ENCODE peak calls at places on chromosome 6, in nine cellular contexts. H is CD4-positive, alpha-beta T cell; N is lung; M is transverse colon; W is H9; A is IMR-90; T is A673; D is GM23248; C is cardiac muscle cell. G is an unnamed sample.

GRCh38 chr6:107731422-107732319 is 92.4 kb downstream of the SCML4 start:
- DNase-seq in H (peak), D (no peak), N (no peak), M (peak), W (no peak), A (no peak), T (no peak), C (no peak), G (no peak)

GRCh38 chr6:99276747-99277146 is 72.7 kb downstream of the FAXC start:
- DNase-seq in T (peak), D (peak), H (no peak), C (no peak), N (no peak), W (no peak), M (no peak), A (peak), G (no peak)

GRCh38 chr6:114172861-114173260 is 170.0 kb downstream of the HS3ST5 start:
- DNase-seq in M (no peak), D (no peak), T (no peak), C (no peak), A (no peak), N (no peak), H (no peak), W (no peak), G (no peak)

GRCh38 chr6:141874930-141875602 is 257.7 kb upstream of the GJE1 start:
- DNase-seq in A (peak), D (peak), W (no peak), M (no peak), N (no peak), H (no peak), C (peak), T (peak), G (no peak)

GRCh38 chr6:165684333-165684732 is 21.3 kb upstream of the PDE10A start:
- DNase-seq in N (no peak), M (no peak), D (no peak), C (no peak), H (no peak), A (no peak), T (no peak), W (no peak), G (no peak)

GRCh38 chr6:30349411-30350177 is 4.6 kb downstream of the RPP21 start:
- DNase-seq in A (no peak), N (no peak), M (no peak), T (no peak), C (no peak), H (no peak), D (no peak), W (no peak), G (no peak)

GRCh38 chr6:16041327-16041726 is 87.6 kb upstream of the MYLIP start:
- DNase-seq in C (no peak), T (no peak), A (no peak), W (no peak), N (no peak), D (no peak), H (no peak), M (no peak), G (no peak)

GRCh38 chr6:168061269-168062210 is 17.5 kb downstream of the FRMD1 start:
- DNase-seq in M (peak), T (no peak), N (no peak), W (no peak), A (no peak), C (no peak), D (no peak), H (no peak), G (no peak)

GRCh38 chr6:31575335-31575901 is at the start of gene TNF:
- DNase-seq in A (no peak), D (no peak), M (peak), H (peak), C (no peak), N (peak), T (peak), W (no peak), G (no peak)

GRCh38 chr6:108948252-108948651 is 100.0 kb downstream of the ARMC2 start:
- DNase-seq in D (peak), T (no peak), H (no peak), M (no peak), N (no peak), A (no peak), C (no peak), W (no peak), G (peak)

GRCh38 chr6:119627908-119628669 is 278.5 kb upstream of the MAN1A1 start:
- DNase-seq in T (no peak), N (no peak), D (peak), W (no peak), C (peak), M (no peak), A (peak), H (no peak), G (no peak)

GRCh38 chr6:2632368-2632767 is 118.4 kb downstream of the MYLK4 start:
- DNase-seq in H (no peak), M (no peak), A (peak), W (no peak), N (no peak), D (peak), C (no peak), T (no peak), G (no peak)
- H3K27ac ChIP-seq in H (no peak), M (no peak), A (no peak), W (no peak), N (no peak), D (no peak), C (no peak), T (no peak), G (no peak)

DNA sequence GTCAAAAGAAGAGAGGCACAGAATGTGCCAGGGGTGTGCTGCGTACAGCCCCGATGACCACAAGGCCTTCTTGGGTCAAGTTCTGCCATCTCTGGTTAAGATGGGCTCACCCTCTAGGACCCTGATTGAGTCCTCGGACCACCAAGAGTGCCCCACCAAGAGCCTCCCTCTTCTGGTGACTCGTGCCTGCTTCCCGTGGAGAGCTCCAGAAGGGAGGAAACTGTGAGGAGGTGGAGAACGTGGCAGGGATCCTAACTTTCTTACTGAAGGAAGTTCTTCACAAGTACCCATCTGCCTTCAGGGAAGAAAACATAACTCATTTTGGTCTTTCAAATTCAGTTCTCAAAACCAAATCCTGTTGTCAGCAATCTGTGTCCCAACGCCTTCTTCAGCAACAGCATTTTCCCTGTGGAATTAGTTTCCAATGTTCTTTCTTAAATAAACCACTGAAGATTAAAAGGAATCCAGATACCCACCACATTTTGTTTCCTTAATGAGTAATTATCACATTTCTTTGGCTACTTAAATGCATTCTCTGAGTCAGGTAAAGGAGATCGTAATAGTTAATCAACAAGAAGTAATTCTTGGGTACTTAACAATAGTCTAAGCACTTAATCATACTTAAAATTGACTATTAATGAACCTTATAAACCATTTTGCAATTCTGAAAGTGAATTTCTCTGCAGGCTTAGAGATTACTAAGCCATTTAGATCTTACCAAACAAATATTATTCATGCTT is 185.8 kb upstream of the SGK1 start:
- DNase-seq in C (peak), N (no peak), A (no peak), M (no peak), W (no peak), D (peak), H (no peak), T (peak), G (no peak)
- H3K27ac ChIP-seq in C (no peak), N (no peak), A (no peak), M (peak), W (no peak), D (peak), H (no peak), T (no peak), G (peak)

DNA sequence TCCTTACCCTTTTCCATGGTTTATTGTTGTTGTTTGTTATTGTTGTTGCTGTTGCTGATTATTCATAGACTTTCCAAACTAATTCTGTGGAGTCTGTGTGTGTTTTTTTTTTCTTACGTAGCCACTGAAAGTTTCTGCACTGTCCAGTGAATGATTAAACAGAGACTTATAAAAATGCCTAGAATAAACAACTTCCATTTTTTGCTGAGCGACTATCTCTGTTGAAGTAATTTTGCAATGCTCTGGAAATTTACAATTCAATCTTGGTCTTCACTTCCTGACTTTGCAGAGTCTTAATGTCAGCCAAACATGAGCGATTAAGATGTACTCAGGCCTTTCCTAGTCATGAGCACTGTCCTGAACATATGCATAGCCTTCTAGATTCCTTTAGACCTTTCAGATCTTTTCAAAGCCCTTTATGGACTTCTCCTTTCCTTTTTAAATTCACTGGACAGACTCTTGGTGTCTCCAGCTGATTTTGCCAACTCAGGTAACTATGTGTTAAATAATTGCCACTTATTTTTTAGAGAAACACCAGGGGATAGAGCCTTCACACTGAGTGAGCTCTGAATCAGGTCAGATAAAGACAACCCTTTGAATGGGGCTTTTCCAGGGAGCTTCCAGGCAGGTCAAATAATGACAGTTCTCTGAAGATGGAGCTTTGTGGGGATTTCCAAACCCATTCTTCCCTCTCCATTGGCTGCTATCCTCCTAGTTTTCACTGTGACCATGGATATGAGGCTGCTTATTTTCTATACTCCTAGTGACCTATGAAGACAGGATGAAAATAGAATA is 622.8 kb upstream of the EPHA7 start:
- DNase-seq in H (no peak), N (no peak), M (no peak), A (no peak), T (no peak), D (no peak), C (no peak), W (no peak), G (no peak)
- H3K27ac ChIP-seq in H (no peak), N (no peak), M (no peak), A (no peak), T (no peak), D (no peak), C (no peak), W (no peak), G (no peak)

DNA sequence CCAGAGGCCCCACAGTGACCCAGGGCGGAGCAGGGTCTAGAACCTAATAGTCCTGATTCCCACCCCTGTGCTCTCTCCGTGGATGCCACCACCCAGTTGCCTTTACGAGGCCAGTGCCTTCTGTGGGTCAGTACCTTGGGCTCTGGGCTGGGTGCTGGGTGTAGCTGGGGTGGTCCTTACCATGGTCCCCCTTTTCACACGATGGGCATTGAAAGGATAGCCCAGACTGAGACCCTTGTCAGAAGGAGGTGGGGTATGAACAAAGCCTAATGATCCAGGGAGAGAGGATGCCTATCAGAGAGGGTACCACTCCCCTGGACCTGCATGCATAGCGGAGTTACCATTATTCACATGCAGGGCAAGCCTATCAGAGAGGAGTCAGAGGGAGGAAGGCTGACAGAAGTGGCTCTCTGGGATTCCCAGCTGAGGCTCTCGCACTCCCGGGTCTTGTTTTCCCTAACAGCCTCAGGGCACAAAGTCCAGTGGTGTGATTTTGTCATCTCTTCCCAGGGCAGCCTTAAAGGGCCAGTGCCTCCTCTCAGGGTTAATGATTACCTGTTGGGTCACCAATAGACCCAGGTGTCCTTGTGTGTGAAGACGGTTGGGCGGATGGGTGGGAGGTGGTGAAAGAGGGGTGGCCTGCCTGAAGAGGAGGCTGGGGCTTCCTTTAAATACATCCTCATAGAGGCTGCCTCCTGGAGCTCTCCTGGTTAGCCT is 36.2 kb downstream of the VEGFA start:
- DNase-seq in C (no peak), A (no peak), T (no peak), D (peak), N (no peak), H (no peak), W (no peak), M (peak), G (no peak)
- H3K27ac ChIP-seq in C (no peak), A (no peak), T (no peak), D (no peak), N (no peak), H (no peak), W (no peak), M (peak), G (no peak)

DNA sequence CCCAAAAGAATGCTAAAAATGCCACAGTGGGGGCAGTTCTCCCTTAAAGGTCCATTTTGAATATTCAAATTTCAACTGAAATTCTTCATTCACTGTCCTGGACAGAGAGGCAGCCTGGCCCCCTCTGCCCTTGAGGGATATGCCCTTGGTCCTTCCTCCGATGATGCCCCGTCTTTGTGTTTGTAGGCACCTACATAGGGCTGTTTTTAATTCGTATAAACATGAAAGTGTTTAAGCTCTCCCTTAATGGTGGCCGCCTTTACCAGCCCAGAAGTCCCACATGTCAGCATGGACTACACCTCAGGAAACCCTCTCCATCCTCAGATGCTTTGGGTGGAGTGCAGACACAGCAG is 70.2 kb downstream of the SSR1 start:
- DNase-seq in N (no peak), W (no peak), A (no peak), T (no peak), C (no peak), M (no peak), H (no peak), D (no peak), G (no peak)
- H3K27ac ChIP-seq in N (peak), W (no peak), A (peak), T (peak), C (peak), M (peak), H (no peak), D (peak), G (peak)

GRCh38 chr6:125357515-125358256 is 55.9 kb upstream of the HDDC2 start:
- DNase-seq in M (peak), A (no peak), T (peak), C (peak), W (no peak), D (no peak), H (no peak), N (no peak), G (no peak)
- H3K27ac ChIP-seq in M (no peak), A (no peak), T (no peak), C (no peak), W (no peak), D (no peak), H (no peak), N (no peak), G (no peak)

GRCh38 chr6:111580401-111580800 is 25.3 kb downstream of the TRAF3IP2 start:
- DNase-seq in D (peak), N (no peak), C (no peak), H (no peak), T (no peak), M (no peak), A (no peak), W (no peak), G (no peak)
- H3K27ac ChIP-seq in D (peak), N (no peak), C (no peak), H (no peak), T (peak), M (no peak), A (no peak), W (no peak), G (peak)

GRCh38 chr6:138182939-138183791 is 21.4 kb downstream of the ARFGEF3 start:
- DNase-seq in T (no peak), M (peak), A (no peak), C (no peak), N (no peak), D (no peak), W (peak), H (no peak), G (peak)

GRCh38 chr6:138187156-138187555 is 25.4 kb downstream of the ARFGEF3 start:
- DNase-seq in T (no peak), M (no peak), A (no peak), D (no peak), N (no peak), W (no peak), H (no peak), C (no peak), G (no peak)

GRCh38 chr6:138184230-138184629 is 22.5 kb downstream of the ARFGEF3 start:
- DNase-seq in W (no peak), H (no peak), C (no peak), N (no peak), M (no peak), D (no peak), A (no peak), T (no peak), G (no peak)

GRCh38 chr6:138183792-138184134 is 22.0 kb downstream of the ARFGEF3 start:
- DNase-seq in T (no peak), N (no peak), A (no peak), W (no peak), D (no peak), H (no peak), M (no peak), C (no peak), G (no peak)

GRCh38 chr6:138188278-138188923 is 26.7 kb downstream of the ARFGEF3 start:
- DNase-seq in C (no peak), M (peak), D (no peak), T (no peak), W (no peak), N (no peak), H (no peak), A (no peak), G (no peak)
- H3K27ac ChIP-seq in C (no peak), M (peak), D (no peak), T (no peak), W (no peak), N (no peak), H (no peak), A (no peak), G (peak)

GRCh38 chr6:148565931-148566663 is 180.7 kb upstream of the UST start:
- DNase-seq in A (peak), M (no peak), N (no peak), C (peak), D (peak), W (no peak), H (no peak), T (no peak), G (no peak)
- H3K27ac ChIP-seq in A (peak), M (no peak), N (no peak), C (no peak), D (peak), W (no peak), H (no peak), T (no peak), G (no peak)

G was measured in dorsolateral prefrontal cortex.